ENCODE peak calls at places on chromosomes 11 and 22, in four cellular contexts. One of them, this sample, is unnamed. For H3K36me3, the result is how much of the 10 kb centered on the place peaks cover.

GRCh38 chr22:34001701-34002466 is 81.6 kb upstream of the LARGE1 start:
- DNase-seq in stomach: no peak
- DNase-seq in IMR-90: no peak
- DNase-seq in K562: no peak
- DNase-seq in this sample: no peak

GRCh38 chr22:17980638-17981051 is 43.7 kb downstream of the MICAL3 start:
- DNase-seq in stomach: peak
- DNase-seq in IMR-90: peak
- DNase-seq in K562: peak
- DNase-seq in this sample: peak

GRCh38 chr22:47019012-47019790 is 256.8 kb downstream of the TBC1D22A start:
- DNase-seq in K562: no peak
- DNase-seq in stomach: peak
- DNase-seq in IMR-90: no peak
- DNase-seq in this sample: peak

GRCh38 chr11:43360361-43361032 is 1.8 kb downstream of the TTC17 start:
- DNase-seq in stomach: no peak
- DNase-seq in IMR-90: peak
- DNase-seq in K562: no peak
- DNase-seq in this sample: no peak

GRCh38 chr11:15347969-15348734 is 233.4 kb downstream of the INSC start:
- DNase-seq in K562: no peak
- DNase-seq in stomach: no peak
- DNase-seq in IMR-90: no peak
- DNase-seq in this sample: no peak

GRCh38 chr11:74719011-74719410 is 12.2 kb downstream of the CHRDL2 start:
- DNase-seq in K562: no peak
- DNase-seq in stomach: no peak
- DNase-seq in IMR-90: no peak
- DNase-seq in this sample: no peak

GRCh38 chr11:46055371-46055770 is 65.9 kb downstream of the PHF21A start:
- DNase-seq in stomach: no peak
- DNase-seq in K562: no peak
- DNase-seq in IMR-90: peak
- DNase-seq in this sample: no peak

GRCh38 chr22:17971711-17972110 is 52.6 kb downstream of the MICAL3 start:
- DNase-seq in IMR-90: no peak
- DNase-seq in stomach: no peak
- DNase-seq in K562: no peak
- DNase-seq in this sample: no peak

GRCh38 chr22:47333625-47334024 is 571.2 kb downstream of the TBC1D22A start:
- DNase-seq in K562: no peak
- DNase-seq in IMR-90: peak
- DNase-seq in stomach: no peak
- DNase-seq in this sample: no peak

GRCh38 chr11:76615950-76616349 is 54.6 kb downstream of the LRRC32 start:
- DNase-seq in K562: no peak
- DNase-seq in stomach: peak
- DNase-seq in IMR-90: peak
- DNase-seq in this sample: no peak

GRCh38 chr11:2693271-2693833 is 6.4 kb downstream of the KCNQ1OT1 start:
- DNase-seq in IMR-90: no peak
- DNase-seq in K562: no peak
- DNase-seq in stomach: no peak
- DNase-seq in this sample: no peak

GRCh38 chr11:37504925-37505324 is 906.9 kb upstream of the RAG2 start:
- DNase-seq in IMR-90: peak
- DNase-seq in stomach: no peak
- DNase-seq in K562: no peak
- DNase-seq in this sample: no peak

GRCh38 chr11:32072872-32073661 is 17.8 kb upstream of the RCN1 start:
- DNase-seq in K562: no peak
- DNase-seq in IMR-90: no peak
- DNase-seq in stomach: no peak
- DNase-seq in this sample: no peak

GRCh38 chr11:110071197-110071596 is 22.0 kb upstream of the ZC3H12C start:
- DNase-seq in K562: no peak
- DNase-seq in IMR-90: no peak
- DNase-seq in stomach: no peak
- DNase-seq in this sample: no peak

GRCh38 chr11:130051077-130051476 is 18.6 kb upstream of the APLP2 start:
- DNase-seq in IMR-90: peak
- DNase-seq in stomach: no peak
- DNase-seq in K562: no peak
- DNase-seq in this sample: no peak

GRCh38 chr22:29470159-29470855 is 9.7 kb upstream of the NEFH start:
- DNase-seq in K562: peak
- DNase-seq in IMR-90: peak
- DNase-seq in stomach: peak
- DNase-seq in this sample: peak

GRCh38 chr22:38758276-38758945 is 2.6 kb upstream of the SUN2 start:
- DNase-seq in K562: no peak
- DNase-seq in stomach: no peak
- DNase-seq in IMR-90: no peak
- DNase-seq in this sample: no peak

GRCh38 chr11:89293966-89294679 is 116.4 kb downstream of the TYR start:
- DNase-seq in stomach: no peak
- DNase-seq in K562: no peak
- DNase-seq in IMR-90: peak
- DNase-seq in this sample: peak

GRCh38 chr11:59544869-59545178 is 33.5 kb downstream of the OR4D9 start:
- DNase-seq in K562: no peak
- DNase-seq in stomach: no peak
- DNase-seq in IMR-90: no peak
- DNase-seq in this sample: no peak

GRCh38 chr11:104609297-104609696 is 289.0 kb downstream of the CASP12 start:
- DNase-seq in stomach: no peak
- DNase-seq in K562: no peak
- DNase-seq in IMR-90: peak
- DNase-seq in this sample: no peak

GRCh38 chr11:17822021-17822781 is 87.6 kb downstream of the KCNC1 start:
- DNase-seq in K562: no peak
- DNase-seq in IMR-90: peak
- DNase-seq in stomach: no peak
- DNase-seq in this sample: no peak

GRCh38 chr22:38298312-38299000 is 18.8 kb downstream of the CSNK1E start:
- DNase-seq in IMR-90: peak
- DNase-seq in K562: peak
- DNase-seq in stomach: no peak
- DNase-seq in this sample: no peak

GRCh38 chr22:25402501-25403283 is 161.8 kb upstream of the GRK3 start:
- DNase-seq in K562: no peak
- DNase-seq in stomach: no peak
- DNase-seq in IMR-90: peak
- DNase-seq in this sample: peak

GRCh38 chr11:103844327-103845215 is 191.9 kb upstream of the DDI1 start:
- DNase-seq in stomach: no peak
- DNase-seq in IMR-90: no peak
- DNase-seq in K562: no peak
- DNase-seq in this sample: no peak

GRCh38 chr11:19073454-19074415 is 13.2 kb upstream of the MRGPRX2 start:
- DNase-seq in IMR-90: no peak
- DNase-seq in stomach: no peak
- DNase-seq in K562: no peak
- DNase-seq in this sample: no peak

GRCh38 chr22:17835256-17835655 is 61.0 kb upstream of the BID start:
- DNase-seq in K562: no peak
- DNase-seq in stomach: no peak
- DNase-seq in IMR-90: no peak
- DNase-seq in this sample: no peak

GRCh38 chr11:114066046-114066648 is 6.6 kb downstream of the ZBTB16 start:
- DNase-seq in IMR-90: no peak
- DNase-seq in K562: no peak
- DNase-seq in stomach: no peak
- DNase-seq in this sample: no peak

GRCh38 chr11:102256251-102256650 is 61.0 kb upstream of the BIRC3 start:
- DNase-seq in stomach: no peak
- DNase-seq in IMR-90: peak
- DNase-seq in K562: no peak
- DNase-seq in this sample: no peak

GRCh38 chr22:45776313-45776585 is 104.6 kb downstream of the ATXN10 start:
- DNase-seq in stomach: no peak
- DNase-seq in K562: no peak
- DNase-seq in IMR-90: no peak
- DNase-seq in this sample: no peak

GRCh38 chr22:45125198-45125597 is 38.5 kb upstream of the NUP50 start:
- DNase-seq in stomach: no peak
- DNase-seq in IMR-90: peak
- DNase-seq in K562: no peak
- DNase-seq in this sample: no peak

GRCh38 chr11:131944709-131945108 is 574.3 kb downstream of the NTM start:
- DNase-seq in K562: no peak
- DNase-seq in stomach: no peak
- DNase-seq in IMR-90: peak
- DNase-seq in this sample: no peak

GRCh38 chr11:45482331-45482730 is 183.1 kb downstream of the CHST1 start:
- DNase-seq in stomach: peak
- DNase-seq in K562: no peak
- DNase-seq in IMR-90: no peak
- DNase-seq in this sample: no peak

GRCh38 chr11:134625631-134626030 is 213.6 kb upstream of the B3GAT1 start:
- DNase-seq in stomach: no peak
- DNase-seq in IMR-90: no peak
- DNase-seq in K562: no peak
- DNase-seq in this sample: no peak

GRCh38 chr11:111983187-111983986 is 41.8 kb upstream of the DLAT start:
- DNase-seq in IMR-90: peak
- DNase-seq in K562: peak
- DNase-seq in stomach: peak
- DNase-seq in this sample: peak

GRCh38 chr22:27212617-27213177 is 555.3 kb downstream of the MIAT start:
- DNase-seq in stomach: no peak
- DNase-seq in IMR-90: peak
- DNase-seq in K562: no peak
- DNase-seq in this sample: no peak

DNA sequence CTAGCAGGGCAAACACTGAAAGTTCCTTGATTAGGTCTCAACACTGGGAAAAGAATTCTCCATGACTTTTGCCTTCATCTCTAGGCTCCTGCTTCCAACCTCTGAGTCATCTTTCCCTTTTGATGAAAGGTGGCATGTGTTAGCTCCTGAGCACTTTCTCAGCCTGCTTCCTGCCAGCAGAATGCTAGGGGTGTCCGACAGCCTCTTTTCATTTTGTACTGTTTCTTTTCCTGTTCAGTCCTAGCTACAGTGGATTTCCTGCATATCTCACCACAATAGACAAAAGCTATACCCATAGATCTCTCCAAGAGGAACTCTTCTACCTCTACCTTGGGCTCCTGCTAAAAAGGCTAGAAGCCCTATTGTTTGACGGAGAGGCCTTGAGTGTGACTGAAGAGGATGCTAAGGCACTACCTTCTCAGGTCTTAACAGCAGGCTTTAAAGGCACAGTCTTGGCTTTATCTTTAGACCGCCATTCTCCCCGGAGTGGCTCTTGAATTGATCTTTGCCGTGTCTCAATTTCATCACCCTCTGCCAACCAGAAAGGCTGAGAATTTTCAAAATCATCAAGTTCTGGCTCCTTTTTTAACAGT is 145.5 kb downstream of the RBFOX2 start:
- DNase-seq in K562: no peak
- DNase-seq in stomach: no peak
- DNase-seq in IMR-90: peak
- DNase-seq in this sample: no peak
- H3K4me3 ChIP-seq in K562: no peak
- H3K4me3 ChIP-seq in stomach: no peak
- H3K4me3 ChIP-seq in IMR-90: no peak
- H3K4me3 ChIP-seq in this sample: no peak

GRCh38 chr11:82450996-82451395 is 282.7 kb downstream of the FAM181B start:
- DNase-seq in IMR-90: no peak
- DNase-seq in stomach: no peak
- DNase-seq in K562: no peak
- DNase-seq in this sample: no peak
- H3K36me3 ChIP-seq in IMR-90: under half
- H3K36me3 ChIP-seq in stomach: under half
- H3K36me3 ChIP-seq in K562: under half
- H3K36me3 ChIP-seq in this sample: under half

GRCh38 chr11:63978551-63979235 is 4.3 kb downstream of the COX8A start:
- DNase-seq in stomach: no peak
- DNase-seq in IMR-90: no peak
- DNase-seq in K562: no peak
- DNase-seq in this sample: no peak
- H3K27ac ChIP-seq in stomach: no peak
- H3K27ac ChIP-seq in IMR-90: no peak
- H3K27ac ChIP-seq in K562: no peak
- H3K27ac ChIP-seq in this sample: no peak

GRCh38 chr11:72240461-72241289 is 3.3 kb downstream of the PHOX2A start:
- DNase-seq in K562: no peak
- DNase-seq in IMR-90: no peak
- DNase-seq in stomach: no peak
- DNase-seq in this sample: peak
- H3K4me3 ChIP-seq in K562: no peak
- H3K4me3 ChIP-seq in IMR-90: no peak
- H3K4me3 ChIP-seq in stomach: peak
- H3K4me3 ChIP-seq in this sample: peak

GRCh38 chr11:65189191-65189590 is 7.5 kb downstream of the CAPN1 start:
- DNase-seq in stomach: no peak
- DNase-seq in IMR-90: no peak
- DNase-seq in K562: no peak
- DNase-seq in this sample: no peak

GRCh38 chr11:65186701-65187100 is 5.0 kb downstream of the CAPN1 start:
- DNase-seq in IMR-90: no peak
- DNase-seq in K562: no peak
- DNase-seq in stomach: no peak
- DNase-seq in this sample: no peak

GRCh38 chr11:65187146-65187675 is 5.5 kb downstream of the CAPN1 start:
- DNase-seq in stomach: no peak
- DNase-seq in K562: no peak
- DNase-seq in IMR-90: no peak
- DNase-seq in this sample: no peak

GRCh38 chr11:65187971-65188461 is 6.3 kb downstream of the CAPN1 start:
- DNase-seq in K562: no peak
- DNase-seq in stomach: no peak
- DNase-seq in IMR-90: no peak
- DNase-seq in this sample: no peak

DNA sequence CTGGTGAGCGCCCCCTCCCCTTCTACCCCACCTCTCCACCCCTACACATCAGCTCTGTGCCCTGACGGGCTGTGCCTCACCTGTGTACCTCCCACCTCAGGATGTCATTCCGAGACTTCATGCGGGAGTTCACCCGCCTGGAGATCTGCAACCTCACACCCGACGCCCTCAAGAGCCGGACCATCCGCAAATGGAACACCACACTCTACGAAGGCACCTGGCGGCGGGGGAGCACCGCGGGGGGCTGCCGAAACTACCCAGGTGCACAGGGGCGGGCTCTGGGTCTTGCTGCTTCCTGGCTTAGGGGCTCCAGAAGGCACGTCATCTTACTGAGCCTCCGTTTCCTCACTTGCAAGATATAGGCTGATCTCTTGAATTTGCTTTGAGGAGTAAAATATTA is 6.8 kb downstream of the CAPN1 start:
- DNase-seq in K562: no peak
- DNase-seq in stomach: no peak
- DNase-seq in IMR-90: no peak
- DNase-seq in this sample: no peak
- H3K36me3 ChIP-seq in K562: half or more
- H3K36me3 ChIP-seq in stomach: half or more
- H3K36me3 ChIP-seq in IMR-90: half or more
- H3K36me3 ChIP-seq in this sample: half or more